ENCODE peak calls at places on chromosomes 2 and 18, in six cellular contexts. C, G, D, O, Y and T are unnamed samples.

GRCh38 chr2:241801611-241802420 is 7.2 kb upstream of the NEU4 start:
- DNase-seq in G (peak; percentile 78), C (no peak), D (peak; percentile 16), O (no peak), Y (no peak), T (no peak)

GRCh38 chr2:227456772-227457171 is 15.2 kb upstream of the AGFG1 start:
- DNase-seq in Y (no peak), D (no peak), O (no peak), C (peak; percentile 38), G (no peak), T (no peak)

GRCh38 chr18:58776084-58776483 is 88.6 kb upstream of the ZNF532 start:
- DNase-seq in O (no peak), G (no peak), D (no peak), Y (no peak), C (no peak), T (no peak)

GRCh38 chr2:56185101-56185581 is 1.4 kb downstream of the CCDC85A start:
- DNase-seq in O (no peak), Y (peak; percentile 5), C (no peak), D (peak; percentile 52), G (no peak), T (no peak)

GRCh38 chr18:8835556-8835955 is 130.2 kb downstream of the MTCL1 start:
- DNase-seq in C (peak; percentile 49), D (no peak), G (no peak), O (no peak), Y (no peak), T (no peak)

GRCh38 chr2:48398285-48399135 is 131.4 kb upstream of the STON1 start:
- DNase-seq in Y (no peak), G (peak; percentile 56), C (no peak), O (no peak), D (no peak), T (no peak)

GRCh38 chr2:72034353-72035095 is 113.1 kb downstream of the CYP26B1 start:
- DNase-seq in O (no peak), Y (no peak), D (no peak), G (no peak), C (no peak), T (no peak)

GRCh38 chr18:58593930-58594329 is 35.0 kb downstream of the ALPK2 start:
- DNase-seq in D (peak; percentile 31), Y (no peak), C (peak; percentile 62), O (no peak), G (no peak), T (no peak)

GRCh38 chr2:181658444-181658843 is 1.5 kb upstream of the CERKL start:
- DNase-seq in G (no peak), C (no peak), D (no peak), O (no peak), Y (peak; percentile 20), T (no peak)

GRCh38 chr2:109266998-109267854 is 138.2 kb downstream of the SH3RF3 start:
- DNase-seq in D (peak; percentile 26), Y (no peak), C (no peak), G (no peak), O (no peak), T (no peak)